ENCODE peak calls at places on chromosomes 2 and 18, in five cellular contexts. One of them, this sample, is unnamed.

GRCh38 chr2:142131016-142131714 is at the start of gene LRP1B:
- DNase-seq in right cardiac atrium: peak; percentile 26
- DNase-seq in ACHN: peak; percentile 15
- DNase-seq in foreskin fibroblast: peak; percentile 64
- DNase-seq in activated T-cell treated with anti-CD3 and anti-CD28 coated beads, Interleukin-2, amount 50 U/mL, for 72 hours: no peak
- DNase-seq in this sample: no peak

GRCh38 chr2:171810409-171810993 is 83.5 kb downstream of the SLC25A12 start:
- DNase-seq in ACHN: no peak
- DNase-seq in foreskin fibroblast: peak; percentile 50
- DNase-seq in right cardiac atrium: no peak
- DNase-seq in activated T-cell treated with anti-CD3 and anti-CD28 coated beads, Interleukin-2, amount 50 U/mL, for 72 hours: no peak
- DNase-seq in this sample: no peak

GRCh38 chr2:9236867-9237266 is 30.3 kb downstream of the ASAP2 start:
- DNase-seq in ACHN: no peak
- DNase-seq in foreskin fibroblast: no peak
- DNase-seq in right cardiac atrium: peak; percentile 48
- DNase-seq in activated T-cell treated with anti-CD3 and anti-CD28 coated beads, Interleukin-2, amount 50 U/mL, for 72 hours: no peak
- DNase-seq in this sample: no peak

GRCh38 chr18:39841133-39842041 is 2113.6 kb upstream of the PIK3C3 start:
- DNase-seq in foreskin fibroblast: peak; percentile 91
- DNase-seq in ACHN: peak; percentile 74
- DNase-seq in activated T-cell treated with anti-CD3 and anti-CD28 coated beads, Interleukin-2, amount 50 U/mL, for 72 hours: no peak
- DNase-seq in right cardiac atrium: peak; percentile 44
- DNase-seq in this sample: no peak

GRCh38 chr2:144702051-144702450 is 182.1 kb upstream of the ZEB2 start:
- DNase-seq in ACHN: no peak
- DNase-seq in foreskin fibroblast: no peak
- DNase-seq in activated T-cell treated with anti-CD3 and anti-CD28 coated beads, Interleukin-2, amount 50 U/mL, for 72 hours: no peak
- DNase-seq in right cardiac atrium: no peak
- DNase-seq in this sample: no peak

GRCh38 chr18:67151366-67151765 is 365.2 kb downstream of the DSEL start:
- DNase-seq in foreskin fibroblast: no peak
- DNase-seq in ACHN: no peak
- DNase-seq in right cardiac atrium: no peak
- DNase-seq in activated T-cell treated with anti-CD3 and anti-CD28 coated beads, Interleukin-2, amount 50 U/mL, for 72 hours: no peak
- DNase-seq in this sample: no peak

GRCh38 chr2:21469158-21469557 is 345.4 kb downstream of the TDRD15 start:
- DNase-seq in right cardiac atrium: no peak
- DNase-seq in ACHN: no peak
- DNase-seq in activated T-cell treated with anti-CD3 and anti-CD28 coated beads, Interleukin-2, amount 50 U/mL, for 72 hours: no peak
- DNase-seq in foreskin fibroblast: no peak
- DNase-seq in this sample: no peak

GRCh38 chr2:16323551-16324543 is 341.8 kb downstream of the CYRIA start:
- DNase-seq in activated T-cell treated with anti-CD3 and anti-CD28 coated beads, Interleukin-2, amount 50 U/mL, for 72 hours: no peak
- DNase-seq in ACHN: no peak
- DNase-seq in right cardiac atrium: no peak
- DNase-seq in foreskin fibroblast: no peak
- DNase-seq in this sample: no peak

GRCh38 chr2:131105950-131106801 is 1.0 kb downstream of the PLEKHB2 start:
- DNase-seq in foreskin fibroblast: peak; percentile 78
- DNase-seq in activated T-cell treated with anti-CD3 and anti-CD28 coated beads, Interleukin-2, amount 50 U/mL, for 72 hours: peak; percentile 62
- DNase-seq in ACHN: peak; percentile 79
- DNase-seq in right cardiac atrium: peak; percentile 25
- DNase-seq in this sample: peak; percentile 27

GRCh38 chr2:44547713-44548112 is 186.0 kb downstream of the CAMKMT start:
- DNase-seq in ACHN: no peak
- DNase-seq in activated T-cell treated with anti-CD3 and anti-CD28 coated beads, Interleukin-2, amount 50 U/mL, for 72 hours: no peak
- DNase-seq in foreskin fibroblast: no peak
- DNase-seq in right cardiac atrium: no peak
- DNase-seq in this sample: no peak

GRCh38 chr18:42929857-42930256 is 185.6 kb downstream of the RIT2 start:
- DNase-seq in activated T-cell treated with anti-CD3 and anti-CD28 coated beads, Interleukin-2, amount 50 U/mL, for 72 hours: no peak
- DNase-seq in ACHN: no peak
- DNase-seq in foreskin fibroblast: peak; percentile 0
- DNase-seq in right cardiac atrium: no peak
- DNase-seq in this sample: no peak

GRCh38 chr18:67359868-67360838 is 156.4 kb downstream of the DSEL start:
- DNase-seq in foreskin fibroblast: peak; percentile 91
- DNase-seq in activated T-cell treated with anti-CD3 and anti-CD28 coated beads, Interleukin-2, amount 50 U/mL, for 72 hours: peak; percentile 36
- DNase-seq in ACHN: peak; percentile 91
- DNase-seq in right cardiac atrium: peak; percentile 41
- DNase-seq in this sample: no peak

GRCh38 chr18:24095976-24096375 is 42.9 kb upstream of the CABYR start:
- DNase-seq in activated T-cell treated with anti-CD3 and anti-CD28 coated beads, Interleukin-2, amount 50 U/mL, for 72 hours: no peak
- DNase-seq in right cardiac atrium: no peak
- DNase-seq in foreskin fibroblast: no peak
- DNase-seq in ACHN: no peak
- DNase-seq in this sample: no peak

GRCh38 chr2:42009657-42010580 is 37.9 kb upstream of the PKDCC start:
- DNase-seq in activated T-cell treated with anti-CD3 and anti-CD28 coated beads, Interleukin-2, amount 50 U/mL, for 72 hours: peak; percentile 4
- DNase-seq in foreskin fibroblast: no peak
- DNase-seq in right cardiac atrium: no peak
- DNase-seq in ACHN: no peak
- DNase-seq in this sample: no peak

GRCh38 chr2:45930396-45930792 is 278.9 kb downstream of the PRKCE start:
- DNase-seq in foreskin fibroblast: peak; percentile 72
- DNase-seq in right cardiac atrium: no peak
- DNase-seq in ACHN: no peak
- DNase-seq in activated T-cell treated with anti-CD3 and anti-CD28 coated beads, Interleukin-2, amount 50 U/mL, for 72 hours: no peak
- DNase-seq in this sample: no peak

GRCh38 chr18:37662099-37662498 is 96.5 kb upstream of the CELF4 start:
- DNase-seq in activated T-cell treated with anti-CD3 and anti-CD28 coated beads, Interleukin-2, amount 50 U/mL, for 72 hours: no peak
- DNase-seq in foreskin fibroblast: no peak
- DNase-seq in right cardiac atrium: no peak
- DNase-seq in ACHN: no peak
- DNase-seq in this sample: no peak

GRCh38 chr2:23092831-23093230 is 292.1 kb upstream of the KLHL29 start:
- DNase-seq in foreskin fibroblast: peak; percentile 22
- DNase-seq in ACHN: peak; percentile 50
- DNase-seq in right cardiac atrium: no peak
- DNase-seq in activated T-cell treated with anti-CD3 and anti-CD28 coated beads, Interleukin-2, amount 50 U/mL, for 72 hours: no peak
- DNase-seq in this sample: no peak

GRCh38 chr18:34783485-34783884 is 73.4 kb downstream of the DTNA start:
- DNase-seq in foreskin fibroblast: peak; percentile 74
- DNase-seq in right cardiac atrium: no peak
- DNase-seq in activated T-cell treated with anti-CD3 and anti-CD28 coated beads, Interleukin-2, amount 50 U/mL, for 72 hours: no peak
- DNase-seq in ACHN: no peak
- DNase-seq in this sample: no peak

GRCh38 chr18:60067426-60068210 is 167.8 kb downstream of the PMAIP1 start:
- DNase-seq in ACHN: no peak
- DNase-seq in activated T-cell treated with anti-CD3 and anti-CD28 coated beads, Interleukin-2, amount 50 U/mL, for 72 hours: no peak
- DNase-seq in right cardiac atrium: no peak
- DNase-seq in foreskin fibroblast: no peak
- DNase-seq in this sample: no peak